ENCODE peak calls at places on chromosomes 16 and 17, in ten cellular contexts. One of them, this sample, is unnamed.

GRCh38 chr17:18988546-18989173 is 15.9 kb downstream of the FAM83G start:
- DNase-seq in naive thymus-derived CD4-positive, alpha-beta T cell: no peak
- DNase-seq in cardiac muscle cell: no peak
- DNase-seq in K562: no peak
- DNase-seq in adrenal gland: no peak
- DNase-seq in mammary epithelial cell: no peak
- DNase-seq in right atrium auricular region: no peak
- DNase-seq in spleen: no peak
- DNase-seq in HCT116: no peak
- DNase-seq in heart left ventricle: no peak
- DNase-seq in this sample: no peak

GRCh38 chr17:15411556-15412198 is 55.7 kb downstream of the CDRT4 start:
- DNase-seq in naive thymus-derived CD4-positive, alpha-beta T cell: no peak
- DNase-seq in cardiac muscle cell: no peak
- DNase-seq in K562: no peak
- DNase-seq in adrenal gland: peak; percentile 15
- DNase-seq in mammary epithelial cell: no peak
- DNase-seq in right atrium auricular region: peak; percentile 77
- DNase-seq in spleen: no peak
- DNase-seq in HCT116: no peak
- DNase-seq in heart left ventricle: no peak
- DNase-seq in this sample: no peak

GRCh38 chr17:56297142-56297541 is 143.9 kb downstream of the ANKFN1 start:
- DNase-seq in naive thymus-derived CD4-positive, alpha-beta T cell: no peak
- DNase-seq in cardiac muscle cell: no peak
- DNase-seq in K562: no peak
- DNase-seq in adrenal gland: no peak
- DNase-seq in mammary epithelial cell: no peak
- DNase-seq in right atrium auricular region: no peak
- DNase-seq in spleen: no peak
- DNase-seq in HCT116: no peak
- DNase-seq in heart left ventricle: no peak
- DNase-seq in this sample: no peak

GRCh38 chr16:18932243-18932997 is 6.2 kb upstream of the SMG1 start:
- DNase-seq in naive thymus-derived CD4-positive, alpha-beta T cell: no peak
- DNase-seq in cardiac muscle cell: peak; percentile 30
- DNase-seq in K562: no peak
- DNase-seq in adrenal gland: peak; percentile 19
- DNase-seq in mammary epithelial cell: peak; percentile 35
- DNase-seq in right atrium auricular region: no peak
- DNase-seq in spleen: no peak
- DNase-seq in HCT116: no peak
- DNase-seq in heart left ventricle: no peak
- DNase-seq in this sample: peak; percentile 9

GRCh38 chr17:2151634-2152033 is 96.7 kb downstream of the HIC1 start:
- DNase-seq in naive thymus-derived CD4-positive, alpha-beta T cell: no peak
- DNase-seq in cardiac muscle cell: no peak
- DNase-seq in K562: no peak
- DNase-seq in adrenal gland: no peak
- DNase-seq in mammary epithelial cell: no peak
- DNase-seq in right atrium auricular region: no peak
- DNase-seq in spleen: no peak
- DNase-seq in HCT116: no peak
- DNase-seq in heart left ventricle: no peak
- DNase-seq in this sample: no peak

GRCh38 chr16:3542601-3543373 is 34.4 kb downstream of the NLRC3 start:
- DNase-seq in naive thymus-derived CD4-positive, alpha-beta T cell: no peak
- DNase-seq in cardiac muscle cell: peak; percentile 6
- DNase-seq in K562: no peak
- DNase-seq in adrenal gland: no peak
- DNase-seq in mammary epithelial cell: no peak
- DNase-seq in right atrium auricular region: no peak
- DNase-seq in spleen: no peak
- DNase-seq in HCT116: no peak
- DNase-seq in heart left ventricle: no peak
- DNase-seq in this sample: no peak

GRCh38 chr16:85321856-85322271 is 209.6 kb upstream of the CIBAR2 start:
- DNase-seq in naive thymus-derived CD4-positive, alpha-beta T cell: no peak
- DNase-seq in cardiac muscle cell: peak; percentile 99
- DNase-seq in K562: peak; percentile 45
- DNase-seq in adrenal gland: peak; percentile 98
- DNase-seq in mammary epithelial cell: no peak
- DNase-seq in right atrium auricular region: peak; percentile 98
- DNase-seq in spleen: peak; percentile 88
- DNase-seq in HCT116: no peak
- DNase-seq in heart left ventricle: peak; percentile 95
- DNase-seq in this sample: peak; percentile 95

GRCh38 chr17:68184816-68185436 is 62.9 kb upstream of the AMZ2 start:
- DNase-seq in naive thymus-derived CD4-positive, alpha-beta T cell: peak; percentile 58
- DNase-seq in cardiac muscle cell: no peak
- DNase-seq in K562: no peak
- DNase-seq in adrenal gland: no peak
- DNase-seq in mammary epithelial cell: no peak
- DNase-seq in right atrium auricular region: no peak
- DNase-seq in spleen: no peak
- DNase-seq in HCT116: no peak
- DNase-seq in heart left ventricle: no peak
- DNase-seq in this sample: no peak

GRCh38 chr17:32445976-32446375 is 1.7 kb downstream of the PSMD11 start:
- DNase-seq in naive thymus-derived CD4-positive, alpha-beta T cell: no peak
- DNase-seq in cardiac muscle cell: peak; percentile 42
- DNase-seq in K562: peak; percentile 58
- DNase-seq in adrenal gland: no peak
- DNase-seq in mammary epithelial cell: no peak
- DNase-seq in right atrium auricular region: no peak
- DNase-seq in spleen: no peak
- DNase-seq in HCT116: no peak
- DNase-seq in heart left ventricle: no peak
- DNase-seq in this sample: no peak

GRCh38 chr16:66152841-66153525 is 213.5 kb upstream of the CDH5 start:
- DNase-seq in naive thymus-derived CD4-positive, alpha-beta T cell: no peak
- DNase-seq in cardiac muscle cell: peak; percentile 91
- DNase-seq in K562: no peak
- DNase-seq in adrenal gland: no peak
- DNase-seq in mammary epithelial cell: no peak
- DNase-seq in right atrium auricular region: no peak
- DNase-seq in spleen: no peak
- DNase-seq in HCT116: no peak
- DNase-seq in heart left ventricle: no peak
- DNase-seq in this sample: no peak

GRCh38 chr16:85542548-85542927 is 70.6 kb upstream of the GSE1 start:
- DNase-seq in naive thymus-derived CD4-positive, alpha-beta T cell: no peak
- DNase-seq in cardiac muscle cell: no peak
- DNase-seq in K562: peak; percentile 72
- DNase-seq in adrenal gland: no peak
- DNase-seq in mammary epithelial cell: no peak
- DNase-seq in right atrium auricular region: no peak
- DNase-seq in spleen: no peak
- DNase-seq in HCT116: no peak
- DNase-seq in heart left ventricle: no peak
- DNase-seq in this sample: no peak

GRCh38 chr17:40111221-40112128 is 10.3 kb upstream of the MSL1 start:
- DNase-seq in naive thymus-derived CD4-positive, alpha-beta T cell: peak; percentile 60
- DNase-seq in cardiac muscle cell: peak; percentile 99
- DNase-seq in K562: peak; percentile 94
- DNase-seq in adrenal gland: peak; percentile 96
- DNase-seq in mammary epithelial cell: peak; percentile 77
- DNase-seq in right atrium auricular region: peak; percentile 93
- DNase-seq in spleen: peak; percentile 90
- DNase-seq in HCT116: peak; percentile 81
- DNase-seq in heart left ventricle: peak; percentile 92
- DNase-seq in this sample: peak; percentile 87

GRCh38 chr17:17570207-17570797 is 21.2 kb downstream of the PEMT start:
- DNase-seq in naive thymus-derived CD4-positive, alpha-beta T cell: no peak
- DNase-seq in cardiac muscle cell: peak; percentile 34
- DNase-seq in K562: peak; percentile 17
- DNase-seq in adrenal gland: peak; percentile 59
- DNase-seq in mammary epithelial cell: no peak
- DNase-seq in right atrium auricular region: peak; percentile 66
- DNase-seq in spleen: no peak
- DNase-seq in HCT116: no peak
- DNase-seq in heart left ventricle: no peak
- DNase-seq in this sample: no peak

DNA sequence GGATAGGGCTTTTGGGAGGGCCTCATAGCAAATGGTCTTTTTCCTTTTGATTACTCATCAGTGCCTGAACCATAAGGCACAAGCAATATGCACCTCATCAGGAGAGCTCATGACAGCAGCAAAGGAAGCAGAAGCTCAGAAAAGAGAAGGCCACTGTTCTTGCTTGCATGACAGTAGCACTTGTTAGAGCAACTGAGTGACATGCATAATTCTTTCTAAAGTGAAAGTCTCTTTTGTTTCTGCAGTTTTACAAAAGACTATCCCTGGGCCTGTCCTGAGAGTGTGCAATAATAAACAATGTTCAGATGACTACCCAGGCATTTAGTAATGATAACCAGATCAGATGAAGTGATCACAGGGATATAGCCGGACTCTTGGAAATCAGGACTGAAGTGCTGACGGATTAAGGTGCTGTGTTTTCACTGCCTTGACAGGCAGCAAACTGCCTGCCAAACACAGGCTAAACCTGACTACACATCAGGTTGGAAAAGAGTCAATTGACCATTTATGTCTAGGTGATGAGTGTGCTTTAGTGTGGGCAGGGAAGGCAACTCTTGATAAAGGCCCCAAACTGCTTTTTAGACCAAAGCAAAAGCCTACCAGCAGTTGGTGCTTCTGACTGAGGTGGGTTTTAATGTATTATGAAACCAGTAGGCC is 1860.3 kb downstream of the TP53TG3F start:
- DNase-seq in naive thymus-derived CD4-positive, alpha-beta T cell: no peak
- DNase-seq in cardiac muscle cell: no peak
- DNase-seq in K562: no peak
- DNase-seq in adrenal gland: no peak
- DNase-seq in mammary epithelial cell: no peak
- DNase-seq in right atrium auricular region: no peak
- DNase-seq in spleen: no peak
- DNase-seq in HCT116: no peak
- DNase-seq in heart left ventricle: no peak
- DNase-seq in this sample: no peak
- H3K9me3 ChIP-seq in naive thymus-derived CD4-positive, alpha-beta T cell: peaks cover 5% of the 10 kb centered on the region
- H3K9me3 ChIP-seq in cardiac muscle cell: peaks cover 4% of the 10 kb centered on the region
- H3K9me3 ChIP-seq in K562: no peaks in the 10 kb centered on the region
- H3K9me3 ChIP-seq in adrenal gland: no peaks in the 10 kb centered on the region
- H3K9me3 ChIP-seq in mammary epithelial cell: no peaks in the 10 kb centered on the region
- H3K9me3 ChIP-seq in right atrium auricular region: no peaks in the 10 kb centered on the region
- H3K9me3 ChIP-seq in spleen: peaks cover 2% of the 10 kb centered on the region
- H3K9me3 ChIP-seq in HCT116: peaks cover 12% of the 10 kb centered on the region
- H3K9me3 ChIP-seq in heart left ventricle: no peaks in the 10 kb centered on the region
- H3K9me3 ChIP-seq in this sample: no peaks in the 10 kb centered on the region

GRCh38 chr16:67169011-67169451 is 1.3 kb upstream of the NOL3 start:
- DNase-seq in naive thymus-derived CD4-positive, alpha-beta T cell: no peak
- DNase-seq in cardiac muscle cell: no peak
- DNase-seq in K562: no peak
- DNase-seq in adrenal gland: no peak
- DNase-seq in mammary epithelial cell: no peak
- DNase-seq in right atrium auricular region: no peak
- DNase-seq in spleen: no peak
- DNase-seq in HCT116: no peak
- DNase-seq in heart left ventricle: no peak
- DNase-seq in this sample: no peak
- H3K27ac ChIP-seq in naive thymus-derived CD4-positive, alpha-beta T cell: no peak overlapping the region
- H3K27ac ChIP-seq in cardiac muscle cell: no peak overlapping the region
- H3K27ac ChIP-seq in K562: no peak overlapping the region
- H3K27ac ChIP-seq in adrenal gland: peak overlapping the region; percentile 95
- H3K27ac ChIP-seq in mammary epithelial cell: no peak overlapping the region
- H3K27ac ChIP-seq in right atrium auricular region: peak overlapping the region; percentile 93
- H3K27ac ChIP-seq in spleen: peak overlapping the region; percentile 85
- H3K27ac ChIP-seq in HCT116: peak overlapping the region; percentile 81
- H3K27ac ChIP-seq in heart left ventricle: no peak overlapping the region
- H3K27ac ChIP-seq in this sample: peak overlapping the region; percentile 97

GRCh38 chr17:70678889-70679288 is 509.6 kb downstream of the KCNJ2 start:
- DNase-seq in naive thymus-derived CD4-positive, alpha-beta T cell: no peak
- DNase-seq in cardiac muscle cell: no peak
- DNase-seq in K562: no peak
- DNase-seq in adrenal gland: no peak
- DNase-seq in mammary epithelial cell: no peak
- DNase-seq in right atrium auricular region: no peak
- DNase-seq in spleen: no peak
- DNase-seq in HCT116: no peak
- DNase-seq in heart left ventricle: no peak
- DNase-seq in this sample: no peak
- H3K27me3 ChIP-seq in naive thymus-derived CD4-positive, alpha-beta T cell: no peaks in the 10 kb centered on the region
- H3K27me3 ChIP-seq in cardiac muscle cell: no peaks in the 10 kb centered on the region
- H3K27me3 ChIP-seq in K562: no peaks in the 10 kb centered on the region
- H3K27me3 ChIP-seq in adrenal gland: no peaks in the 10 kb centered on the region
- H3K27me3 ChIP-seq in mammary epithelial cell: no peaks in the 10 kb centered on the region
- H3K27me3 ChIP-seq in right atrium auricular region: no peaks in the 10 kb centered on the region
- H3K27me3 ChIP-seq in spleen: no peaks in the 10 kb centered on the region
- H3K27me3 ChIP-seq in HCT116: no peaks in the 10 kb centered on the region
- H3K27me3 ChIP-seq in heart left ventricle: peaks cover 9% of the 10 kb centered on the region
- H3K27me3 ChIP-seq in this sample: peaks cover 5% of the 10 kb centered on the region

GRCh38 chr16:911101-911500 is 59.7 kb downstream of the LMF1 start:
- DNase-seq in naive thymus-derived CD4-positive, alpha-beta T cell: no peak
- DNase-seq in cardiac muscle cell: no peak
- DNase-seq in K562: no peak
- DNase-seq in adrenal gland: no peak
- DNase-seq in mammary epithelial cell: no peak
- DNase-seq in right atrium auricular region: no peak
- DNase-seq in spleen: no peak
- DNase-seq in HCT116: no peak
- DNase-seq in heart left ventricle: peak; percentile 42
- DNase-seq in this sample: no peak

GRCh38 chr16:912322-912683 is 58.5 kb downstream of the LMF1 start:
- DNase-seq in naive thymus-derived CD4-positive, alpha-beta T cell: no peak
- DNase-seq in cardiac muscle cell: no peak
- DNase-seq in K562: no peak
- DNase-seq in adrenal gland: no peak
- DNase-seq in mammary epithelial cell: no peak
- DNase-seq in right atrium auricular region: no peak
- DNase-seq in spleen: no peak
- DNase-seq in HCT116: no peak
- DNase-seq in heart left ventricle: peak; percentile 20
- DNase-seq in this sample: no peak

GRCh38 chr16:912684-913613 is 57.8 kb downstream of the LMF1 start:
- DNase-seq in naive thymus-derived CD4-positive, alpha-beta T cell: no peak
- DNase-seq in cardiac muscle cell: no peak
- DNase-seq in K562: no peak
- DNase-seq in adrenal gland: no peak
- DNase-seq in mammary epithelial cell: no peak
- DNase-seq in right atrium auricular region: no peak
- DNase-seq in spleen: no peak
- DNase-seq in HCT116: no peak
- DNase-seq in heart left ventricle: peak; percentile 61
- DNase-seq in this sample: no peak

GRCh38 chr16:910181-910580 is 60.6 kb downstream of the LMF1 start:
- DNase-seq in naive thymus-derived CD4-positive, alpha-beta T cell: no peak
- DNase-seq in cardiac muscle cell: no peak
- DNase-seq in K562: no peak
- DNase-seq in adrenal gland: no peak
- DNase-seq in mammary epithelial cell: no peak
- DNase-seq in right atrium auricular region: no peak
- DNase-seq in spleen: no peak
- DNase-seq in HCT116: no peak
- DNase-seq in heart left ventricle: peak; percentile 43
- DNase-seq in this sample: no peak

GRCh38 chr16:911604-912321 is 59.0 kb downstream of the LMF1 start:
- DNase-seq in naive thymus-derived CD4-positive, alpha-beta T cell: no peak
- DNase-seq in cardiac muscle cell: no peak
- DNase-seq in K562: no peak
- DNase-seq in adrenal gland: no peak
- DNase-seq in mammary epithelial cell: no peak
- DNase-seq in right atrium auricular region: no peak
- DNase-seq in spleen: no peak
- DNase-seq in HCT116: no peak
- DNase-seq in heart left ventricle: peak; percentile 45
- DNase-seq in this sample: no peak
- H3K9me3 ChIP-seq in naive thymus-derived CD4-positive, alpha-beta T cell: no peaks in the 10 kb centered on the region
- H3K9me3 ChIP-seq in cardiac muscle cell: no peaks in the 10 kb centered on the region
- H3K9me3 ChIP-seq in K562: no peaks in the 10 kb centered on the region
- H3K9me3 ChIP-seq in adrenal gland: no peaks in the 10 kb centered on the region
- H3K9me3 ChIP-seq in mammary epithelial cell: peaks cover 30% of the 10 kb centered on the region
- H3K9me3 ChIP-seq in right atrium auricular region: no peaks in the 10 kb centered on the region
- H3K9me3 ChIP-seq in spleen: no peaks in the 10 kb centered on the region
- H3K9me3 ChIP-seq in HCT116: no peaks in the 10 kb centered on the region
- H3K9me3 ChIP-seq in heart left ventricle: peaks cover 5% of the 10 kb centered on the region
- H3K9me3 ChIP-seq in this sample: peaks cover 4% of the 10 kb centered on the region